ENCODE peak calls at places on chromosomes 12 and 14, in ten cellular contexts. D, I, B, N, E, X, C, H, Q and R are unnamed samples.

GRCh38 chr14:103846569-103847438 is 571 bp downstream of the PPP1R13B start:
- DNase-seq in Q (no peak), B (peak), C (peak), E (no peak), D (no peak), N (no peak), I (peak), H (no peak), X (peak), R (no peak)

GRCh38 chr14:102353126-102353619 is 9.5 kb downstream of the CINP start:
- DNase-seq in I (no peak), Q (no peak), D (no peak), H (no peak), C (no peak), B (no peak), N (no peak), E (no peak), X (no peak), R (no peak)

GRCh38 chr12:29088611-29089219 is 60.4 kb upstream of the FAR2 start:
- DNase-seq in X (no peak), N (no peak), B (peak), Q (no peak), C (peak), D (no peak), I (no peak), H (no peak), E (no peak), R (no peak)

GRCh38 chr14:79543966-79544365 is 667.3 kb downstream of the DIO2 start:
- DNase-seq in E (no peak), N (no peak), C (peak), D (no peak), Q (no peak), H (no peak), B (no peak), X (no peak), I (no peak), R (peak)

GRCh38 chr12:113136990-113137511 is 1.5 kb upstream of the RASAL1 start:
- DNase-seq in N (no peak), H (no peak), C (no peak), I (peak), X (no peak), Q (no peak), D (no peak), E (no peak), B (no peak), R (no peak)

GRCh38 chr12:116358850-116359761 is 81.6 kb upstream of the MED13L start:
- DNase-seq in Q (peak), X (peak), B (peak), N (peak), C (peak), E (peak), I (peak), D (peak), H (no peak), R (peak)

GRCh38 chr14:55124774-55125372 is 4.2 kb upstream of the LGALS3 start:
- DNase-seq in D (no peak), B (no peak), H (no peak), E (no peak), N (no peak), X (no peak), I (no peak), Q (no peak), C (no peak), R (no peak)

GRCh38 chr12:65276923-65277322 is 1.6 kb upstream of the MSRB3 start:
- DNase-seq in N (no peak), E (no peak), C (no peak), H (no peak), Q (no peak), X (no peak), B (no peak), D (no peak), I (no peak), R (no peak)

GRCh38 chr12:2958432-2959193 is 584 bp upstream of the TEAD4 start:
- DNase-seq in I (peak), C (peak), H (no peak), B (peak), N (no peak), D (no peak), X (no peak), Q (no peak), E (no peak), R (no peak)

GRCh38 chr14:77681196-77682157 is 26.3 kb downstream of the ALKBH1 start:
- DNase-seq in X (no peak), N (no peak), D (no peak), B (peak), I (no peak), C (peak), H (no peak), E (no peak), Q (no peak), R (peak)

GRCh38 chr14:65206448-65207096 is 104.3 kb upstream of the MAX start:
- DNase-seq in D (no peak), Q (no peak), B (peak), I (no peak), H (peak), X (no peak), E (no peak), C (peak), N (no peak), R (no peak)

GRCh38 chr14:91387135-91387849 is 30.3 kb downstream of the CCDC88C start:
- DNase-seq in N (no peak), Q (no peak), B (peak), C (no peak), D (no peak), I (no peak), E (no peak), X (no peak), H (no peak), R (peak)

GRCh38 chr12:1619599-1619998 is 9.4 kb upstream of the WNT5B start:
- DNase-seq in N (no peak), X (no peak), E (no peak), D (no peak), B (no peak), Q (no peak), H (no peak), C (no peak), I (no peak), R (no peak)

GRCh38 chr12:114702462-114702861 is 18.5 kb upstream of the TBX3 start:
- DNase-seq in Q (no peak), D (no peak), X (no peak), E (no peak), C (no peak), I (no peak), N (no peak), B (no peak), H (no peak), R (no peak)

GRCh38 chr12:30696943-30697342 is 1.3 kb upstream of the IPO8 start:
- DNase-seq in C (no peak), Q (no peak), H (no peak), X (no peak), D (no peak), N (no peak), I (no peak), B (no peak), E (no peak), R (no peak)

GRCh38 chr12:57001448-57001906 is 4.9 kb downstream of the ZBTB39 start:
- DNase-seq in X (peak), D (peak), C (peak), B (peak), N (peak), H (no peak), Q (peak), E (peak), I (no peak), R (no peak)

GRCh38 chr14:22978873-22979671 is 3.3 kb downstream of the AJUBA start:
- DNase-seq in H (no peak), B (peak), C (no peak), Q (no peak), I (no peak), E (no peak), N (no peak), X (no peak), D (no peak), R (no peak)

GRCh38 chr12:45644521-45644920 is 85.0 kb upstream of the ARID2 start:
- DNase-seq in Q (no peak), E (no peak), X (no peak), H (no peak), C (peak), D (no peak), B (peak), N (no peak), I (no peak), R (no peak)

GRCh38 chr12:4797096-4797495 is 76.9 kb downstream of the GALNT8 start:
- DNase-seq in D (no peak), X (no peak), Q (no peak), N (no peak), I (no peak), C (no peak), H (no peak), B (no peak), E (no peak), R (no peak)

GRCh38 chr12:38921025-38921677 is 15.8 kb upstream of the CPNE8 start:
- DNase-seq in C (no peak), H (peak), I (no peak), B (peak), D (no peak), E (no peak), N (no peak), X (no peak), Q (no peak), R (peak)

GRCh38 chr14:104680806-104681688 is 8.4 kb upstream of the INF2 start:
- DNase-seq in D (no peak), Q (no peak), E (peak), N (no peak), I (peak), X (no peak), H (no peak), C (peak), B (peak), R (no peak)

GRCh38 chr12:107444771-107445170 is 240.8 kb upstream of the PWP1 start:
- DNase-seq in C (no peak), E (no peak), N (no peak), D (no peak), X (no peak), Q (no peak), H (no peak), I (no peak), B (no peak), R (no peak)

GRCh38 chr12:107396991-107397390 is 288.6 kb upstream of the PWP1 start:
- DNase-seq in B (peak), X (no peak), E (no peak), H (no peak), N (no peak), D (no peak), C (no peak), I (no peak), Q (no peak), R (no peak)

GRCh38 chr14:91216731-91217226 is 27.7 kb downstream of the GPR68 start:
- DNase-seq in H (no peak), X (no peak), I (no peak), D (no peak), Q (no peak), B (no peak), N (no peak), C (no peak), E (no peak), R (no peak)

GRCh38 chr14:37974421-37974820 is 233.3 kb upstream of the SSTR1 start:
- DNase-seq in I (no peak), X (no peak), E (no peak), N (no peak), C (no peak), Q (no peak), B (no peak), D (no peak), H (no peak), R (no peak)

GRCh38 chr12:18990866-18991265 is 138.7 kb upstream of the PLEKHA5 start:
- DNase-seq in I (no peak), D (no peak), H (no peak), C (no peak), E (no peak), Q (no peak), B (no peak), N (no peak), X (no peak), R (no peak)

GRCh38 chr14:100375273-100375962 is 52.3 kb downstream of the SLC25A47 start:
- DNase-seq in Q (no peak), I (peak), C (peak), H (peak), B (peak), E (peak), X (peak), N (peak), D (peak), R (peak)